ENCODE peak calls at places on chromosomes 2 and 18, in five cellular contexts. K is uterus, Y is GM03348, N is fibroblast of pulmonary artery, I is tibial nerve. B is an unnamed sample.

GRCh38 chr2:10559825-10560224 is 111.7 kb upstream of the ODC1 start:
- DNase-seq in N (no peak), I (no peak), K (no peak), Y (no peak), B (no peak)

GRCh38 chr2:182784777-182785176 is 68.7 kb downstream of the DNAJC10 start:
- DNase-seq in K (no peak), I (no peak), Y (peak), N (peak), B (no peak)

GRCh38 chr2:222280795-222281194 is 18.0 kb downstream of the PAX3 start:
- DNase-seq in K (no peak), I (no peak), Y (no peak), N (no peak), B (no peak)

GRCh38 chr2:20073462-20073861 is 22.0 kb upstream of the LAPTM4A start:
- DNase-seq in N (no peak), K (no peak), Y (no peak), I (no peak), B (no peak)

GRCh38 chr2:120368086-120368485 is 22.1 kb downstream of the INHBB start:
- DNase-seq in N (no peak), K (no peak), Y (no peak), I (no peak), B (no peak)

GRCh38 chr2:173373286-173373685 is 18.6 kb downstream of the CDCA7 start:
- DNase-seq in N (no peak), I (no peak), K (no peak), Y (no peak), B (no peak)

GRCh38 chr2:17430326-17430725 is 87.9 kb downstream of the RAD51AP2 start:
- DNase-seq in Y (no peak), I (no peak), N (no peak), K (no peak), B (no peak)

GRCh38 chr18:50631831-50632285 is 72.0 kb downstream of the MAPK4 start:
- DNase-seq in Y (no peak), N (no peak), I (no peak), K (no peak), B (no peak)

GRCh38 chr2:229346801-229347540 is 75.9 kb upstream of the PID1 start:
- DNase-seq in Y (peak), K (no peak), N (peak), I (no peak), B (no peak)

GRCh38 chr2:128291161-128291843 is 27.4 kb downstream of the HS6ST1 start:
- DNase-seq in I (no peak), Y (no peak), N (no peak), K (no peak), B (no peak)

GRCh38 chr18:47552783-47553182 is 301.3 kb upstream of the SKOR2 start:
- DNase-seq in N (no peak), K (no peak), I (no peak), Y (no peak), B (no peak)

GRCh38 chr2:180122874-180123273 is 115.8 kb upstream of the CWC22 start:
- DNase-seq in N (peak), I (no peak), K (no peak), Y (peak), B (no peak)

GRCh38 chr2:155151945-155152344 is 453.4 kb downstream of the KCNJ3 start:
- DNase-seq in N (no peak), I (no peak), K (no peak), Y (no peak), B (no peak)

GRCh38 chr2:233434666-233435375 is 80.5 kb downstream of the DGKD start:
- DNase-seq in K (no peak), Y (no peak), I (no peak), N (no peak), B (no peak)

GRCh38 chr2:225479386-225479785 is 79.9 kb downstream of the NYAP2 start:
- DNase-seq in Y (no peak), N (no peak), I (no peak), K (no peak), B (no peak)

GRCh38 chr2:71948781-71949536 is 198.7 kb downstream of the CYP26B1 start:
- DNase-seq in I (no peak), K (no peak), N (no peak), Y (peak), B (no peak)

GRCh38 chr2:189022492-189022891 is 48.3 kb downstream of the COL3A1 start:
- DNase-seq in N (peak), Y (peak), K (no peak), I (peak), B (no peak)

GRCh38 chr2:16664052-16664731 is 1.4 kb downstream of the CYRIA start:
- DNase-seq in K (peak), I (no peak), Y (no peak), N (peak), B (no peak)

GRCh38 chr18:9380571-9381390 is 46.2 kb downstream of the TWSG1 start:
- DNase-seq in Y (peak), N (peak), K (no peak), I (no peak), B (no peak)